ENCODE peak calls at places on chromosomes 12 and 14, in four cellular contexts. U, F, V and H are unnamed samples.

GRCh38 chr12:12819752-12820311 is 6.7 kb downstream of the DDX47 start:
- DNase-seq in F (peak), V (no peak), U (no peak), H (peak)

GRCh38 chr12:28893365-28893764 is 255.7 kb upstream of the FAR2 start:
- DNase-seq in U (no peak), V (no peak), F (no peak), H (no peak)

GRCh38 chr12:69484428-69484827 is 14.2 kb downstream of the FRS2 start:
- DNase-seq in U (no peak), V (no peak), F (no peak), H (no peak)

GRCh38 chr12:47604474-47604873 is 101.4 kb downstream of the RPAP3 start:
- DNase-seq in V (no peak), F (peak), U (no peak), H (no peak)

GRCh38 chr12:16857456-16857923 is 251.5 kb upstream of the LMO3 start:
- DNase-seq in U (no peak), F (no peak), V (no peak), H (no peak)

GRCh38 chr14:65976771-65977170 is 509.4 kb upstream of the CCDC196 start:
- DNase-seq in U (no peak), F (peak), V (no peak), H (peak)

GRCh38 chr14:55707365-55707804 is 127.4 kb downstream of the KTN1 start:
- DNase-seq in V (no peak), F (peak), U (no peak), H (peak)

GRCh38 chr12:3743803-3744202 is 9.1 kb downstream of the CRACR2A start:
- DNase-seq in V (no peak), U (no peak), F (peak), H (no peak)

GRCh38 chr14:72736791-72737559 is 156.9 kb downstream of the DPF3 start:
- DNase-seq in F (no peak), U (no peak), V (no peak), H (no peak)

GRCh38 chr12:77560714-77561113 is 270.0 kb upstream of the NAV3 start:
- DNase-seq in U (no peak), F (no peak), V (no peak), H (no peak)

GRCh38 chr12:60169904-60170303 is 574.1 kb downstream of the SLC16A7 start:
- DNase-seq in V (no peak), U (no peak), F (peak), H (no peak)

GRCh38 chr12:121132601-121133481 is at the start of gene P2RX7:
- DNase-seq in F (peak), U (peak), V (no peak), H (peak)

GRCh38 chr14:103698380-103699260 is 16.6 kb downstream of the XRCC3 start:
- DNase-seq in U (no peak), V (no peak), F (no peak), H (no peak)